ENCODE peak calls at places on chromosome 9, in eight cellular contexts. V is stimulated activated CD4-positive, alpha-beta T cell treated with anti-CD3 and anti-CD28 coated beads, Interleukin-4, amount 100 ng/mL, for 24 hours; I is islet precursor cell; S is nephron progenitor cell; E is T-helper 9 cell; G is CD8-positive, alpha-beta T cell; M is NCI-H748 treated with DMSO at 0.1 percent for 48 hours; D is A549. L is an unnamed sample.
A peak's percentile ranks its signal among the peaks of the same experiment; 100 is the strongest.

GRCh38 chr9:127360205-127360604 is 36.8 kb upstream of the SLC2A8 start:
- DNase-seq in V (no peak), I (no peak), S (no peak), E (no peak), G (no peak), M (no peak), D (no peak), L (no peak)

GRCh38 chr9:70470050-70471015 is 55.9 kb upstream of the KLF9 start:
- DNase-seq in V (no peak), I (no peak), S (no peak), E (no peak), G (no peak), M (no peak), D (no peak), L (no peak)

GRCh38 chr9:129482521-129483466 is 138.1 kb downstream of the C9orf50 start:
- DNase-seq in V (peak; percentile 33), I (peak; percentile 90), S (peak; percentile 80), E (no peak), G (no peak), M (peak; percentile 36), D (no peak), L (no peak)

GRCh38 chr9:2066312-2067273 is 51.4 kb downstream of the SMARCA2 start:
- DNase-seq in V (no peak), I (no peak), S (no peak), E (no peak), G (no peak), M (no peak), D (no peak), L (no peak)

GRCh38 chr9:138065287-138065686 is 187.7 kb downstream of the CACNA1B start:
- DNase-seq in V (no peak), I (no peak), S (no peak), E (no peak), G (no peak), M (no peak), D (no peak), L (no peak)

GRCh38 chr9:32839486-32839885 is 56.1 kb downstream of the TMEM215 start:
- DNase-seq in V (no peak), I (no peak), S (no peak), E (no peak), G (no peak), M (no peak), D (no peak), L (no peak)

GRCh38 chr9:124010665-124011321 is 775 bp upstream of the LHX2 start:
- DNase-seq in V (no peak), I (peak; percentile 79), S (peak; percentile 55), E (no peak), G (no peak), M (no peak), D (peak; percentile 30), L (peak; percentile 57)

GRCh38 chr9:127136081-127136879 is 13.8 kb upstream of the ANGPTL2 start:
- DNase-seq in V (no peak), I (peak; percentile 46), S (no peak), E (no peak), G (no peak), M (no peak), D (no peak), L (no peak)

GRCh38 chr9:81108821-81109220 is 580.5 kb downstream of the TLE1 start:
- DNase-seq in V (no peak), I (no peak), S (no peak), E (no peak), G (no peak), M (no peak), D (no peak), L (no peak)

GRCh38 chr9:105432247-105432857 is 15.5 kb upstream of the FSD1L start:
- DNase-seq in V (no peak), I (no peak), S (no peak), E (no peak), G (no peak), M (no peak), D (no peak), L (no peak)

GRCh38 chr9:121573717-121574485 is 74.3 kb upstream of the GGTA1 start:
- DNase-seq in V (no peak), I (no peak), S (no peak), E (no peak), G (no peak), M (no peak), D (no peak), L (no peak)

GRCh38 chr9:93081081-93081529 is 14.9 kb upstream of the CARD19 start:
- DNase-seq in V (no peak), I (peak; percentile 37), S (no peak), E (no peak), G (no peak), M (no peak), D (no peak), L (peak; percentile 6)

GRCh38 chr9:132750668-132751067 is 80.4 kb downstream of the GTF3C4 start:
- DNase-seq in V (no peak), I (peak; percentile 24), S (no peak), E (no peak), G (no peak), M (no peak), D (no peak), L (no peak)

GRCh38 chr9:33415152-33416038 is 13.0 kb upstream of the AQP7 start:
- DNase-seq in V (peak; percentile 89), I (peak; percentile 78), S (peak; percentile 80), E (peak; percentile 98), G (peak; percentile 83), M (peak; percentile 33), D (peak; percentile 89), L (peak; percentile 88)

GRCh38 chr9:129281506-129282145 is 103.6 kb upstream of the IER5L start:
- DNase-seq in V (no peak), I (no peak), S (no peak), E (no peak), G (no peak), M (no peak), D (no peak), L (no peak)

GRCh38 chr9:93197670-93198069 is 13.7 kb downstream of the WNK2 start:
- DNase-seq in V (no peak), I (no peak), S (no peak), E (no peak), G (no peak), M (no peak), D (no peak), L (no peak)